ENCODE peak calls at places on chromosome 1, in ten cellular contexts. One of them, this sample, is unnamed.
A peak's percentile ranks its signal among the peaks of the same experiment; 100 is the strongest.

GRCh38 chr1:21927531-21928237 is 9.4 kb downstream of the HSPG2 start:
- DNase-seq in right cardiac atrium: peak; percentile 92
- DNase-seq in colonic mucosa: peak; percentile 95
- DNase-seq in lower leg skin: peak; percentile 74
- DNase-seq in nucleus accumbens: no peak
- DNase-seq in iPS DF 19.7: no peak
- DNase-seq in SW480: no peak
- DNase-seq in GM19239: no peak
- DNase-seq in B cell: no peak
- DNase-seq in MV-4-11: no peak
- DNase-seq in this sample: no peak

GRCh38 chr1:173202430-173203145 is 4.5 kb downstream of the TNFSF4 start:
- DNase-seq in lower leg skin: peak; percentile 39
- DNase-seq in MV-4-11: peak; percentile 28
- DNase-seq in iPS DF 19.7: no peak
- DNase-seq in SW480: peak; percentile 48
- DNase-seq in nucleus accumbens: peak; percentile 4
- DNase-seq in right cardiac atrium: no peak
- DNase-seq in colonic mucosa: peak; percentile 38
- DNase-seq in GM19239: no peak
- DNase-seq in B cell: peak; percentile 53
- DNase-seq in this sample: no peak

GRCh38 chr1:21384620-21385019 is 55.3 kb upstream of the NBPF3 start:
- DNase-seq in MV-4-11: peak; percentile 88
- DNase-seq in B cell: peak; percentile 19
- DNase-seq in nucleus accumbens: no peak
- DNase-seq in iPS DF 19.7: no peak
- DNase-seq in SW480: no peak
- DNase-seq in lower leg skin: no peak
- DNase-seq in colonic mucosa: no peak
- DNase-seq in right cardiac atrium: peak; percentile 50
- DNase-seq in GM19239: no peak
- DNase-seq in this sample: no peak

GRCh38 chr1:73604739-73605138 is 593.2 kb downstream of the LRRIQ3 start:
- DNase-seq in B cell: no peak
- DNase-seq in colonic mucosa: no peak
- DNase-seq in lower leg skin: no peak
- DNase-seq in GM19239: no peak
- DNase-seq in right cardiac atrium: no peak
- DNase-seq in nucleus accumbens: no peak
- DNase-seq in SW480: peak; percentile 14
- DNase-seq in MV-4-11: peak; percentile 47
- DNase-seq in iPS DF 19.7: no peak
- DNase-seq in this sample: no peak

GRCh38 chr1:11280719-11281376 is 7.8 kb downstream of the UBIAD1 start:
- DNase-seq in B cell: peak; percentile 63
- DNase-seq in right cardiac atrium: no peak
- DNase-seq in GM19239: no peak
- DNase-seq in iPS DF 19.7: no peak
- DNase-seq in nucleus accumbens: peak; percentile 31
- DNase-seq in lower leg skin: no peak
- DNase-seq in MV-4-11: no peak
- DNase-seq in colonic mucosa: no peak
- DNase-seq in SW480: no peak
- DNase-seq in this sample: no peak

GRCh38 chr1:11643782-11644181 is 10.4 kb downstream of the FBXO2 start:
- DNase-seq in B cell: no peak
- DNase-seq in GM19239: no peak
- DNase-seq in lower leg skin: no peak
- DNase-seq in right cardiac atrium: no peak
- DNase-seq in SW480: no peak
- DNase-seq in MV-4-11: no peak
- DNase-seq in nucleus accumbens: no peak
- DNase-seq in iPS DF 19.7: no peak
- DNase-seq in colonic mucosa: no peak
- DNase-seq in this sample: no peak

GRCh38 chr1:42081475-42081874 is 71.7 kb upstream of the GUCA2B start:
- DNase-seq in nucleus accumbens: no peak
- DNase-seq in B cell: no peak
- DNase-seq in SW480: peak; percentile 79
- DNase-seq in right cardiac atrium: peak; percentile 20
- DNase-seq in GM19239: no peak
- DNase-seq in colonic mucosa: peak; percentile 65
- DNase-seq in lower leg skin: no peak
- DNase-seq in iPS DF 19.7: no peak
- DNase-seq in MV-4-11: no peak
- DNase-seq in this sample: no peak

GRCh38 chr1:118998171-118998570 is 10.0 kb upstream of the TBX15 start:
- DNase-seq in colonic mucosa: no peak
- DNase-seq in MV-4-11: no peak
- DNase-seq in right cardiac atrium: no peak
- DNase-seq in iPS DF 19.7: no peak
- DNase-seq in GM19239: no peak
- DNase-seq in lower leg skin: no peak
- DNase-seq in SW480: peak; percentile 4
- DNase-seq in nucleus accumbens: no peak
- DNase-seq in B cell: no peak
- DNase-seq in this sample: no peak

GRCh38 chr1:59293849-59294248 is 3.0 kb upstream of the FGGY start:
- DNase-seq in iPS DF 19.7: no peak
- DNase-seq in MV-4-11: no peak
- DNase-seq in colonic mucosa: no peak
- DNase-seq in GM19239: no peak
- DNase-seq in lower leg skin: no peak
- DNase-seq in B cell: no peak
- DNase-seq in nucleus accumbens: no peak
- DNase-seq in SW480: no peak
- DNase-seq in right cardiac atrium: no peak
- DNase-seq in this sample: no peak

GRCh38 chr1:201113451-201114244 is 1.4 kb upstream of the CACNA1S start:
- DNase-seq in MV-4-11: no peak
- DNase-seq in SW480: no peak
- DNase-seq in right cardiac atrium: no peak
- DNase-seq in B cell: no peak
- DNase-seq in GM19239: no peak
- DNase-seq in nucleus accumbens: no peak
- DNase-seq in colonic mucosa: no peak
- DNase-seq in lower leg skin: no peak
- DNase-seq in iPS DF 19.7: no peak
- DNase-seq in this sample: no peak

GRCh38 chr1:155121249-155121648 is 6.4 kb upstream of the EFNA1 start:
- DNase-seq in right cardiac atrium: no peak
- DNase-seq in GM19239: no peak
- DNase-seq in lower leg skin: no peak
- DNase-seq in SW480: no peak
- DNase-seq in colonic mucosa: no peak
- DNase-seq in nucleus accumbens: no peak
- DNase-seq in B cell: no peak
- DNase-seq in MV-4-11: no peak
- DNase-seq in iPS DF 19.7: no peak
- DNase-seq in this sample: no peak

GRCh38 chr1:43452789-43453441 is 816 bp downstream of the HYI start:
- DNase-seq in iPS DF 19.7: no peak
- DNase-seq in nucleus accumbens: no peak
- DNase-seq in colonic mucosa: peak; percentile 38
- DNase-seq in MV-4-11: no peak
- DNase-seq in GM19239: no peak
- DNase-seq in B cell: peak; percentile 40
- DNase-seq in right cardiac atrium: peak; percentile 79
- DNase-seq in lower leg skin: no peak
- DNase-seq in SW480: peak; percentile 19
- DNase-seq in this sample: peak; percentile 7

GRCh38 chr1:79614762-79615161 is 608.2 kb upstream of the ADGRL4 start:
- DNase-seq in SW480: no peak
- DNase-seq in colonic mucosa: no peak
- DNase-seq in right cardiac atrium: no peak
- DNase-seq in iPS DF 19.7: no peak
- DNase-seq in lower leg skin: no peak
- DNase-seq in MV-4-11: no peak
- DNase-seq in B cell: no peak
- DNase-seq in nucleus accumbens: no peak
- DNase-seq in GM19239: no peak
- DNase-seq in this sample: no peak